ENCODE peak calls at places on chromosomes 6 and 20, in five cellular contexts. I is neural crest cell; J is activated naive CD8-positive, alpha-beta T cell treated with anti-CD3 and anti-CD28 coated beads for 36 hours; L is myocyte; A is sciatic nerve. G is an unnamed sample.

GRCh38 chr6:147467463-147467862 is 41.0 kb upstream of the SAMD5 start:
- DNase-seq in L (no peak), J (no peak), A (no peak), I (no peak), G (no peak)

GRCh38 chr20:44442298-44443070 is 33.2 kb upstream of the TTPAL start:
- DNase-seq in I (no peak), J (no peak), L (no peak), A (no peak), G (no peak)

GRCh38 chr20:56003111-56003800 is 2.1 kb downstream of the CBLN4 start:
- DNase-seq in L (no peak), A (no peak), J (no peak), I (no peak), G (no peak)

GRCh38 chr6:7541175-7542064 is at the start of gene DSP:
- DNase-seq in J (peak), A (no peak), L (peak), I (peak), G (peak)

GRCh38 chr6:74671558-74672025 is 534.3 kb downstream of the COL12A1 start:
- DNase-seq in J (no peak), I (no peak), L (peak), A (no peak), G (no peak)

GRCh38 chr20:2387180-2387577 is 6.5 kb downstream of the TGM6 start:
- DNase-seq in A (no peak), I (peak), J (peak), L (no peak), G (peak)

GRCh38 chr6:56757585-56757984 is 114.9 kb upstream of the DST start:
- DNase-seq in I (no peak), A (no peak), J (no peak), L (peak), G (no peak)

GRCh38 chr20:33164763-33165095 is 3.2 kb upstream of the BPIFA2 start:
- DNase-seq in I (no peak), J (no peak), L (no peak), A (no peak), G (no peak)

GRCh38 chr20:46027245-46027853 is 1.7 kb upstream of the SLC12A5 start:
- DNase-seq in J (no peak), L (peak), A (no peak), I (peak), G (no peak)

GRCh38 chr6:90610671-90611542 is 24.0 kb upstream of the MAP3K7 start:
- DNase-seq in A (peak), L (peak), I (peak), J (peak), G (peak)

G was measured in NCI-H748 treated with DMSO at 0.1 percent for 48 hours.